ENCODE peak calls at places on chromosomes 3 and 15, in five cellular contexts. One of them, this sample, is unnamed.

GRCh38 chr3:128496602-128497304 is 3.8 kb upstream of the GATA2 start:
- DNase-seq in heart right ventricle: no peak
- DNase-seq in neural progenitor cell: peak; percentile 58
- DNase-seq in SK-N-SH: peak; percentile 73
- DNase-seq in skeletal muscle cell: no peak
- DNase-seq in this sample: peak; percentile 43

GRCh38 chr3:107690522-107691138 is 167.9 kb downstream of the BBX start:
- DNase-seq in heart right ventricle: no peak
- DNase-seq in neural progenitor cell: peak; percentile 61
- DNase-seq in SK-N-SH: peak; percentile 35
- DNase-seq in skeletal muscle cell: peak; percentile 24
- DNase-seq in this sample: no peak

GRCh38 chr3:135896613-135897012 is 68.9 kb upstream of the PPP2R3A start:
- DNase-seq in heart right ventricle: no peak
- DNase-seq in neural progenitor cell: no peak
- DNase-seq in SK-N-SH: no peak
- DNase-seq in skeletal muscle cell: no peak
- DNase-seq in this sample: no peak

GRCh38 chr3:138137901-138138300 is 5.7 kb upstream of the A4GNT start:
- DNase-seq in heart right ventricle: no peak
- DNase-seq in neural progenitor cell: no peak
- DNase-seq in SK-N-SH: no peak
- DNase-seq in skeletal muscle cell: no peak
- DNase-seq in this sample: no peak

GRCh38 chr3:129908417-129908816 is 14.9 kb upstream of the TMCC1 start:
- DNase-seq in heart right ventricle: no peak
- DNase-seq in neural progenitor cell: no peak
- DNase-seq in SK-N-SH: no peak
- DNase-seq in skeletal muscle cell: no peak
- DNase-seq in this sample: no peak

GRCh38 chr3:58613236-58614132 is 36.3 kb upstream of the FAM107A start:
- DNase-seq in heart right ventricle: no peak
- DNase-seq in neural progenitor cell: no peak
- DNase-seq in SK-N-SH: no peak
- DNase-seq in skeletal muscle cell: no peak
- DNase-seq in this sample: no peak

GRCh38 chr15:56587686-56588085 is 122.7 kb upstream of the MNS1 start:
- DNase-seq in heart right ventricle: no peak
- DNase-seq in neural progenitor cell: no peak
- DNase-seq in SK-N-SH: no peak
- DNase-seq in skeletal muscle cell: no peak
- DNase-seq in this sample: no peak

GRCh38 chr3:48516571-48516970 is 12.6 kb upstream of the SHISA5 start:
- DNase-seq in heart right ventricle: no peak
- DNase-seq in neural progenitor cell: no peak
- DNase-seq in SK-N-SH: no peak
- DNase-seq in skeletal muscle cell: no peak
- DNase-seq in this sample: no peak

GRCh38 chr3:56773588-56774330 is 28.0 kb downstream of the ARHGEF3 start:
- DNase-seq in heart right ventricle: no peak
- DNase-seq in neural progenitor cell: no peak
- DNase-seq in SK-N-SH: no peak
- DNase-seq in skeletal muscle cell: no peak
- DNase-seq in this sample: no peak

GRCh38 chr15:52499506-52499905 is 29.2 kb downstream of the MYO5A start:
- DNase-seq in heart right ventricle: no peak
- DNase-seq in neural progenitor cell: no peak
- DNase-seq in SK-N-SH: no peak
- DNase-seq in skeletal muscle cell: no peak
- DNase-seq in this sample: no peak

GRCh38 chr3:61946925-61947324 is 385.6 kb downstream of the PTPRG start:
- DNase-seq in heart right ventricle: no peak
- DNase-seq in neural progenitor cell: peak; percentile 84
- DNase-seq in SK-N-SH: no peak
- DNase-seq in skeletal muscle cell: no peak
- DNase-seq in this sample: no peak

GRCh38 chr15:88649286-88649733 is 10.5 kb downstream of the ISG20 start:
- DNase-seq in heart right ventricle: peak; percentile 61
- DNase-seq in neural progenitor cell: no peak
- DNase-seq in SK-N-SH: peak; percentile 43
- DNase-seq in skeletal muscle cell: peak; percentile 93
- DNase-seq in this sample: peak; percentile 38

GRCh38 chr3:9080165-9080564 is 116.9 kb upstream of the RAD18 start:
- DNase-seq in heart right ventricle: no peak
- DNase-seq in neural progenitor cell: no peak
- DNase-seq in SK-N-SH: no peak
- DNase-seq in skeletal muscle cell: no peak
- DNase-seq in this sample: no peak

GRCh38 chr3:120163816-120164215 is 69.6 kb upstream of the GSK3B start:
- DNase-seq in heart right ventricle: no peak
- DNase-seq in neural progenitor cell: no peak
- DNase-seq in SK-N-SH: no peak
- DNase-seq in skeletal muscle cell: no peak
- DNase-seq in this sample: no peak

GRCh38 chr3:25663324-25664065 is 1.2 kb downstream of the TOP2B start:
- DNase-seq in heart right ventricle: no peak
- DNase-seq in neural progenitor cell: peak; percentile 57
- DNase-seq in SK-N-SH: peak; percentile 32
- DNase-seq in skeletal muscle cell: no peak
- DNase-seq in this sample: no peak

GRCh38 chr3:45188714-45189659 is 37.1 kb downstream of the TMEM158 start:
- DNase-seq in heart right ventricle: no peak
- DNase-seq in neural progenitor cell: no peak
- DNase-seq in SK-N-SH: no peak
- DNase-seq in skeletal muscle cell: no peak
- DNase-seq in this sample: no peak

GRCh38 chr3:60047426-60048200 is 997.8 kb upstream of the CFAP20DC start:
- DNase-seq in heart right ventricle: no peak
- DNase-seq in neural progenitor cell: no peak
- DNase-seq in SK-N-SH: no peak
- DNase-seq in skeletal muscle cell: no peak
- DNase-seq in this sample: no peak

GRCh38 chr3:55721716-55722484 is 234.8 kb upstream of the WNT5A start:
- DNase-seq in heart right ventricle: no peak
- DNase-seq in neural progenitor cell: peak; percentile 36
- DNase-seq in SK-N-SH: peak; percentile 45
- DNase-seq in skeletal muscle cell: no peak
- DNase-seq in this sample: no peak

GRCh38 chr3:3689601-3690375 is 109.4 kb upstream of the LRRN1 start:
- DNase-seq in heart right ventricle: no peak
- DNase-seq in neural progenitor cell: no peak
- DNase-seq in SK-N-SH: no peak
- DNase-seq in skeletal muscle cell: no peak
- DNase-seq in this sample: no peak

GRCh38 chr15:23857028-23857641 is 170.0 kb upstream of the NDN start:
- DNase-seq in heart right ventricle: peak; percentile 34
- DNase-seq in neural progenitor cell: peak; percentile 78
- DNase-seq in SK-N-SH: peak; percentile 30
- DNase-seq in skeletal muscle cell: peak; percentile 1
- DNase-seq in this sample: peak; percentile 38

GRCh38 chr3:172595648-172596393 is 72.6 kb upstream of the TNFSF10 start:
- DNase-seq in heart right ventricle: peak; percentile 54
- DNase-seq in neural progenitor cell: peak; percentile 60
- DNase-seq in SK-N-SH: no peak
- DNase-seq in skeletal muscle cell: no peak
- DNase-seq in this sample: peak; percentile 40

GRCh38 chr15:85973584-85974347 is 105.9 kb upstream of the AGBL1 start:
- DNase-seq in heart right ventricle: no peak
- DNase-seq in neural progenitor cell: peak; percentile 58
- DNase-seq in SK-N-SH: no peak
- DNase-seq in skeletal muscle cell: peak; percentile 16
- DNase-seq in this sample: no peak

GRCh38 chr3:39978293-39978692 is 168.9 kb downstream of the MYRIP start:
- DNase-seq in heart right ventricle: no peak
- DNase-seq in neural progenitor cell: no peak
- DNase-seq in SK-N-SH: no peak
- DNase-seq in skeletal muscle cell: no peak
- DNase-seq in this sample: no peak

GRCh38 chr15:99507016-99507731 is 58.6 kb upstream of the MEF2A start:
- DNase-seq in heart right ventricle: peak; percentile 82
- DNase-seq in neural progenitor cell: no peak
- DNase-seq in SK-N-SH: peak; percentile 72
- DNase-seq in skeletal muscle cell: peak; percentile 38
- DNase-seq in this sample: peak; percentile 71

GRCh38 chr15:49645277-49645676 is 24.4 kb downstream of the DTWD1 start:
- DNase-seq in heart right ventricle: no peak
- DNase-seq in neural progenitor cell: no peak
- DNase-seq in SK-N-SH: no peak
- DNase-seq in skeletal muscle cell: no peak
- DNase-seq in this sample: no peak

GRCh38 chr3:42799376-42799775 is 4.9 kb downstream of the HIGD1A start:
- DNase-seq in heart right ventricle: no peak
- DNase-seq in neural progenitor cell: no peak
- DNase-seq in SK-N-SH: no peak
- DNase-seq in skeletal muscle cell: no peak
- DNase-seq in this sample: no peak

GRCh38 chr3:112390783-112391641 is 58.1 kb downstream of the CD200 start:
- DNase-seq in heart right ventricle: no peak
- DNase-seq in neural progenitor cell: peak; percentile 32
- DNase-seq in SK-N-SH: no peak
- DNase-seq in skeletal muscle cell: peak; percentile 89
- DNase-seq in this sample: no peak

GRCh38 chr15:79341361-79341760 is 30.4 kb downstream of the TMED3 start:
- DNase-seq in heart right ventricle: no peak
- DNase-seq in neural progenitor cell: no peak
- DNase-seq in SK-N-SH: no peak
- DNase-seq in skeletal muscle cell: no peak
- DNase-seq in this sample: no peak

GRCh38 chr15:50114381-50114780 is 4.7 kb downstream of the ATP8B4 start:
- DNase-seq in heart right ventricle: no peak
- DNase-seq in neural progenitor cell: no peak
- DNase-seq in SK-N-SH: no peak
- DNase-seq in skeletal muscle cell: no peak
- DNase-seq in this sample: peak; percentile 31

GRCh38 chr3:4748127-4748526 is 231.1 kb upstream of the BHLHE40 start:
- DNase-seq in heart right ventricle: no peak
- DNase-seq in neural progenitor cell: no peak
- DNase-seq in SK-N-SH: no peak
- DNase-seq in skeletal muscle cell: no peak
- DNase-seq in this sample: no peak

GRCh38 chr15:40582726-40583246 is 11.3 kb upstream of the KNL1 start:
- DNase-seq in heart right ventricle: no peak
- DNase-seq in neural progenitor cell: no peak
- DNase-seq in SK-N-SH: no peak
- DNase-seq in skeletal muscle cell: no peak
- DNase-seq in this sample: peak; percentile 69
- H3K4me3 ChIP-seq in heart right ventricle: peak overlapping the region; percentile 37
- H3K4me3 ChIP-seq in neural progenitor cell: no peak overlapping the region
- H3K4me3 ChIP-seq in SK-N-SH: no peak overlapping the region
- H3K4me3 ChIP-seq in skeletal muscle cell: peak overlapping the region; percentile 18
- H3K4me3 ChIP-seq in this sample: no peak overlapping the region

DNA sequence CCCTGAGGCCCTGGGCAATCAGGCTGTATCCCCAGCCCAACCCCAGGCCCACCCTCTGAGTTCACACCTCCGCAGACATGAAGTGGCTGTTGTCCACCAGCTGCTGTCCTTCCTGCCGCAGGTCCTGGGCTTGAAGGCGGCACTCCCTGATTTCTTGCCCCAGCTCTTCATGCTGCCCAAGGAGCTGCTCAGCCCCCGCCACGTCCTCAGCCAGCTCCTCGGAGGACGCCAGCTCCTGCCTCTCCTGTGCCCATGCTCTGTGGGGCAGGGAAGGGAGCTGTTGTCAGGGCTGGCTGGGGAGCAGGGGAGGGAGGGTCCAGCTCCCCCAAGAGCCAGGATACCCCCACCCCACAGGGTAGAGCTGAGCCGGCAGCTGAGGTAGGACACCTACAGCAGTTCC is 14.5 kb downstream of the PLA2G4B start:
- DNase-seq in heart right ventricle: no peak
- DNase-seq in neural progenitor cell: no peak
- DNase-seq in SK-N-SH: no peak
- DNase-seq in skeletal muscle cell: no peak
- DNase-seq in this sample: no peak
- H3K4me3 ChIP-seq in heart right ventricle: no peak overlapping the region
- H3K4me3 ChIP-seq in neural progenitor cell: no peak overlapping the region
- H3K4me3 ChIP-seq in SK-N-SH: no peak overlapping the region
- H3K4me3 ChIP-seq in skeletal muscle cell: no peak overlapping the region
- H3K4me3 ChIP-seq in this sample: no peak overlapping the region

DNA sequence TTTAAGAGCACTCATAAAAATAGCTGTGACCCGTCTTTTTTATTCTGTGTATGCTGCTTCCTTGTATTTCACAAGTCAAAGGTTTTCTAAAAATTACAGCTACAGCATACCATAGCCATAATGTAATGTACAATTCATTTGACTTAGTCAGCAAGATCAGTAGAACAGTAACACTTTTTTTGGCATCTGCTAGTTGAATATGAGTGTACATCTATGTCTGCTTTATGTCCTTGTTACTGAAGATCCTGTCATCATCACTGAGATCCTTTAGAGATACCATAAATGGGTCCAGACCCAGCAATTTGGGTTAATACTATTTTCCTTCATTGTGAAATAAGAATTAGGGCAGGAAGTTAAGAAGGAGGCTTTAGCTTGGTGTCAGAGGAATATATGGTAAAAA is 42.2 kb downstream of the CMSS1 start:
- DNase-seq in heart right ventricle: no peak
- DNase-seq in neural progenitor cell: no peak
- DNase-seq in SK-N-SH: peak; percentile 19
- DNase-seq in skeletal muscle cell: peak; percentile 95
- DNase-seq in this sample: no peak
- H3K4me3 ChIP-seq in heart right ventricle: no peak overlapping the region
- H3K4me3 ChIP-seq in neural progenitor cell: no peak overlapping the region
- H3K4me3 ChIP-seq in SK-N-SH: no peak overlapping the region
- H3K4me3 ChIP-seq in skeletal muscle cell: no peak overlapping the region
- H3K4me3 ChIP-seq in this sample: no peak overlapping the region

GRCh38 chr3:105399611-105400010 is 32.9 kb downstream of the ALCAM start:
- DNase-seq in heart right ventricle: no peak
- DNase-seq in neural progenitor cell: no peak
- DNase-seq in SK-N-SH: no peak
- DNase-seq in skeletal muscle cell: no peak
- DNase-seq in this sample: no peak

GRCh38 chr3:105401254-105401653 is 34.5 kb downstream of the ALCAM start:
- DNase-seq in heart right ventricle: no peak
- DNase-seq in neural progenitor cell: no peak
- DNase-seq in SK-N-SH: no peak
- DNase-seq in skeletal muscle cell: no peak
- DNase-seq in this sample: no peak

GRCh38 chr3:105402287-105402801 is 35.6 kb downstream of the ALCAM start:
- DNase-seq in heart right ventricle: no peak
- DNase-seq in neural progenitor cell: peak; percentile 12
- DNase-seq in SK-N-SH: no peak
- DNase-seq in skeletal muscle cell: no peak
- DNase-seq in this sample: no peak

GRCh38 chr3:105399062-105399461 is 32.4 kb downstream of the ALCAM start:
- DNase-seq in heart right ventricle: no peak
- DNase-seq in neural progenitor cell: no peak
- DNase-seq in SK-N-SH: no peak
- DNase-seq in skeletal muscle cell: no peak
- DNase-seq in this sample: no peak

DNA sequence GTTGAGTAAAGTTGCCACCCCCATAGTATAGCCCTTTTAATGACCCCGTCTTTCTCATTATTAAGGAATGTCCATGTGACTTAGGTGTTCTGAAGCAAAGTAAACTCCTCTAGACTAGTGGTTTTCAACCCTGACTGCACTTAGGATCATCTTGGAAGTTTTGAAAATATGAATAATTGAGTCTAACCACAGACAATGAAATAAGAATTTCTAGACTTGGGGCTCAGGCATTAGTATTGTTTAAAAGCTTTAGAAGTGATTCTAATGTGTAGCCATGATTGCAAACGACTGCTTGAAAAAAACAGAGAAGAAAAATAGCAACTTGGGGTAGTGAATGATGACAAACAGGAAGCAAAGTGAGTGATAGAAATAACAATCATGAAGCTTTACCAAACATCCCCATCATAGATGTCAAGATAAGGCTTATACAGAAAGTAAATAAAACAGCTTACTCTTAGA is 35.0 kb downstream of the ALCAM start:
- DNase-seq in heart right ventricle: no peak
- DNase-seq in neural progenitor cell: no peak
- DNase-seq in SK-N-SH: no peak
- DNase-seq in skeletal muscle cell: no peak
- DNase-seq in this sample: no peak
- H3K4me3 ChIP-seq in heart right ventricle: no peak overlapping the region
- H3K4me3 ChIP-seq in neural progenitor cell: no peak overlapping the region
- H3K4me3 ChIP-seq in SK-N-SH: no peak overlapping the region
- H3K4me3 ChIP-seq in skeletal muscle cell: no peak overlapping the region
- H3K4me3 ChIP-seq in this sample: no peak overlapping the region

This sample was measured in adrenal gland.